ENCODE peak calls at places on chromosomes 6 and 20, in six cellular contexts. M, V, T, R, Y and F are unnamed samples.

GRCh38 chr6:142913511-142914047 is 31.4 kb downstream of the HIVEP2 start:
- DNase-seq in R (no peak), V (no peak), M (no peak), T (peak), Y (no peak), F (no peak)

GRCh38 chr20:2652724-2653510 is 485 bp downstream of the NOP56 start:
- DNase-seq in M (no peak), R (peak), T (peak), V (peak), Y (no peak), F (no peak)

GRCh38 chr6:36441307-36441894 is 1.3 kb downstream of the PXT1 start:
- DNase-seq in R (peak), T (peak), V (peak), M (peak), Y (peak), F (peak)

GRCh38 chr6:219019-219570 is 73.2 kb upstream of the DUSP22 start:
- DNase-seq in M (no peak), V (no peak), Y (no peak), R (no peak), T (no peak), F (no peak)

GRCh38 chr6:85864453-85865401 is 222.0 kb upstream of the SYNCRIP start:
- DNase-seq in Y (no peak), T (peak), M (no peak), R (no peak), V (no peak), F (no peak)

GRCh38 chr6:53573299-53573698 is 28.4 kb upstream of the GCLC start:
- DNase-seq in T (no peak), Y (no peak), R (no peak), V (no peak), M (no peak), F (no peak)

GRCh38 chr20:48716086-48716485 is 111.7 kb downstream of the PREX1 start:
- DNase-seq in T (no peak), Y (no peak), R (no peak), V (no peak), M (no peak), F (no peak)

GRCh38 chr6:46927066-46927465 is 5.3 kb upstream of the ADGRF5 start:
- DNase-seq in M (no peak), V (no peak), R (no peak), T (no peak), Y (no peak), F (no peak)

GRCh38 chr6:158417760-158418098 is 105.5 kb downstream of the TULP4 start:
- DNase-seq in Y (no peak), T (no peak), R (no peak), V (no peak), M (no peak), F (no peak)

GRCh38 chr6:144033816-144034540 is 25.9 kb upstream of the PLAGL1 start:
- DNase-seq in V (no peak), T (no peak), R (no peak), M (no peak), Y (peak), F (peak)

GRCh38 chr20:34542439-34542838 is 16.1 kb upstream of the MAP1LC3A start:
- DNase-seq in R (no peak), M (no peak), Y (no peak), V (no peak), T (no peak), F (no peak)

GRCh38 chr20:34541917-34542316 is 16.6 kb upstream of the MAP1LC3A start:
- DNase-seq in V (no peak), Y (no peak), T (no peak), R (no peak), M (no peak), F (no peak)

GRCh38 chr20:34543457-34544056 is 15.0 kb upstream of the MAP1LC3A start:
- DNase-seq in M (no peak), R (no peak), Y (no peak), T (no peak), V (no peak), F (no peak)

GRCh38 chr20:34546751-34547181 is 11.8 kb upstream of the MAP1LC3A start:
- DNase-seq in T (no peak), V (no peak), M (no peak), R (no peak), Y (no peak), F (no peak)

GRCh38 chr20:34544109-34544793 is 14.3 kb upstream of the MAP1LC3A start:
- DNase-seq in Y (no peak), R (peak), T (peak), V (no peak), M (no peak), F (no peak)
- H3K4me3 ChIP-seq in Y (no peak), R (peak), T (no peak), V (no peak), M (no peak), F (no peak)

DNA sequence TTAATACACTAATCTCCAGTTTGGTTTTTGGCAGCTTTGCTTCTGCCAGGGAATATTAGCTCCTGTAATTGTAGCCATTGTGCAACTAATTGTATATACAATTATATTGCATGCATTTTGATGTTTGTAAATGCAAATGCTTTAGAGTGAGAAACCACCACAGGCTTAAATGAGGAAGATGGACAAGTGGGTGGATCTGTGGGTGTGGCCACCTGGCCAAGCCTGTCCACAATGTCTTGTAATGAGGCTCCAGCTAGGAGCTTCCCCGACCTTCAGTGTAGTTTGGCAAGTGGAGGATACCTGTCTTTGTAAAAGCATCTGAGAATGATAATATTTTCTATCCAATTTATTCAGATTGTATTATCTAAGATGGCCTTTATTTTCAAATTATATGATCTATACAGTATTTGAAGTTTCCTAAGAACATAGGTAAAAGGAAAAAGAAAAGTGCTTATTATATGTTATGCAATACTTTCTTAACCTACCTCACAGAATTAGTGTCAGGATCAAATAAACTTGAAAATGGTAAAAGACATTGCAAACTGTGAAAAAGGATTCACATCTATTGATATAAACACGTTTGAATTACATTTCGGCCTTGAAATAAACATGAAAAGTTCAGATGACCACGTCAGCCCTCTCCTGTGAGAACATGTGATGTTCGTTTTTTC is 49.3 kb upstream of the ARID1B start:
- DNase-seq in Y (no peak), R (no peak), V (no peak), T (no peak), M (no peak), F (no peak)
- H3K4me3 ChIP-seq in Y (no peak), R (no peak), V (no peak), T (no peak), M (no peak), F (no peak)

GRCh38 chr20:7744411-7744810 is 195.8 kb downstream of the HAO1 start:
- DNase-seq in M (peak), Y (peak), V (no peak), R (no peak), T (no peak), F (peak)

GRCh38 chr20:7736336-7736735 is 203.9 kb downstream of the HAO1 start:
- DNase-seq in R (no peak), V (no peak), T (no peak), M (no peak), Y (no peak), F (no peak)

GRCh38 chr20:7742479-7742878 is 197.8 kb downstream of the HAO1 start:
- DNase-seq in M (no peak), R (no peak), V (no peak), Y (peak), T (no peak), F (peak)

GRCh38 chr20:7741866-7742265 is 198.4 kb downstream of the HAO1 start:
- DNase-seq in T (no peak), R (no peak), Y (no peak), M (no peak), V (no peak), F (no peak)
- H3K4me3 ChIP-seq in T (no peak), R (no peak), Y (no peak), M (no peak), V (no peak), F (no peak)

DNA sequence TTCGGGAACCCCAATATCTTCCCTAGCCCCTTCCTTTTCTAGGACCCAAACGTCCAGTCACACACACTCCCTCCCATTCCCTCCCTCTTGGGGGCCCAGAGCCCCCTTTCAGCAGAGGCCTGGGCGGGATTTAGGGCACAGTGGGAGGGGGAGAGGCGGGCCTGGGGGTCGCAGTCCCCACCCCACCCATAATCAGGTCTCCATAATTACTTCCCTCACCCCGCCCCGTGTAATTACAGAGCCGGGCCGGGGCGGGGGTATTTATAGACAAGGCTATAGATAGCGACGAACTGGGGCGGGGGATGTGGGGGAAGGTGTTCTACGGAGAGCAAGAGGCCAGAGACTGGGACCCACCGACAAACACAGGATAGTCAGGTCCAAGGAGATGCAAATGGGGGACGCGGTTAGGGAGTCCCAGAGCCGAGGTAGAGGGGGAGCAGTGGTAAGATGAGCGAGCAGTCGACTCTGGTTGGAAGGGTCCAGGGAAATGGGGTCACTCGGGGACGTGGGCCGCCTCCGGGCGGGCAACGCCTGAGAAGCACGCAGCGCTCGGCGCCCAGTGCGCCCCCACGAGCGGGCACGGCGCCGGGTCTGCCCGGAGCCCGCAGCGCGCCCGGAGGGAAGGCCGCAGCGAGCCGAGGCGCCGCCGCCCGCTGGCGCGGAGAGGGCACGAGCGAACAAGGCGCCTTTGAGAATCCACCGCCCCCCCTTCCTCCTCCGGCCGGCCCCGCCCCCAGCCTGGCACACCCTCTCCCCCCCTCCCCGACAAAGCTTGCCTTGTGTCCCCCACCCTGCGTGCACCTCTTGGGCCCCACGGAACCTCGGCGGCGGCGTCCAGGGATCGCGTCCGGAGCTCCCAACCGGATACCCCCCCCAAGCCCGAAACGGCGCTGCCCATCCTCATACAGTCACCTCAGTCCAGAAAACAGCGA is 670 bp upstream of the COL11A2 start:
- DNase-seq in T (peak), R (no peak), V (peak), Y (no peak), M (no peak), F (no peak)
- H3K4me3 ChIP-seq in T (no peak), R (peak), V (peak), Y (peak), M (peak), F (peak)